ENCODE peak calls at places on chromosomes 1 and 21, in eight cellular contexts. One of them, this sample, is unnamed. For H3K4me1, the result is how much of the 10 kb centered on the place peaks cover.

GRCh38 chr1:3533051-3534048 is 78.0 kb downstream of the MEGF6 start:
- DNase-seq in tibial artery: no peak
- DNase-seq in mesenchymal stem cell: no peak
- DNase-seq in mammary epithelial cell: no peak
- DNase-seq in adrenal gland: no peak
- DNase-seq in CD4-positive, CD25-positive, alpha-beta regulatory T cell: no peak
- DNase-seq in astrocyte: no peak
- DNase-seq in tibial nerve: no peak
- DNase-seq in this sample: no peak

GRCh38 chr1:153355445-153356071 is 2.1 kb upstream of the S100A9 start:
- DNase-seq in CD4-positive, CD25-positive, alpha-beta regulatory T cell: peak
- DNase-seq in astrocyte: peak
- DNase-seq in mesenchymal stem cell: peak
- DNase-seq in mammary epithelial cell: peak
- DNase-seq in adrenal gland: peak
- DNase-seq in tibial nerve: no peak
- DNase-seq in tibial artery: peak
- DNase-seq in this sample: peak

GRCh38 chr21:38126677-38127271 is 130.0 kb upstream of the KCNJ15 start:
- DNase-seq in tibial nerve: peak
- DNase-seq in astrocyte: no peak
- DNase-seq in adrenal gland: peak
- DNase-seq in tibial artery: peak
- DNase-seq in mesenchymal stem cell: peak
- DNase-seq in CD4-positive, CD25-positive, alpha-beta regulatory T cell: peak
- DNase-seq in mammary epithelial cell: peak
- DNase-seq in this sample: peak

GRCh38 chr1:147781056-147781471 is 20.7 kb upstream of the GJA5 start:
- DNase-seq in tibial nerve: no peak
- DNase-seq in astrocyte: peak
- DNase-seq in tibial artery: no peak
- DNase-seq in adrenal gland: no peak
- DNase-seq in mammary epithelial cell: peak
- DNase-seq in CD4-positive, CD25-positive, alpha-beta regulatory T cell: no peak
- DNase-seq in mesenchymal stem cell: peak
- DNase-seq in this sample: no peak

GRCh38 chr1:150410582-150411101 is 46.7 kb downstream of the RPRD2 start:
- DNase-seq in mammary epithelial cell: peak
- DNase-seq in astrocyte: peak
- DNase-seq in tibial artery: no peak
- DNase-seq in mesenchymal stem cell: peak
- DNase-seq in CD4-positive, CD25-positive, alpha-beta regulatory T cell: no peak
- DNase-seq in adrenal gland: no peak
- DNase-seq in tibial nerve: no peak
- DNase-seq in this sample: no peak

GRCh38 chr1:53604291-53604919 is 134.6 kb downstream of the GLIS1 start:
- DNase-seq in mesenchymal stem cell: no peak
- DNase-seq in adrenal gland: no peak
- DNase-seq in mammary epithelial cell: no peak
- DNase-seq in tibial artery: peak
- DNase-seq in astrocyte: peak
- DNase-seq in CD4-positive, CD25-positive, alpha-beta regulatory T cell: no peak
- DNase-seq in tibial nerve: no peak
- DNase-seq in this sample: no peak

GRCh38 chr1:54887665-54888071 is 673 bp upstream of the DHCR24 start:
- DNase-seq in mammary epithelial cell: peak
- DNase-seq in CD4-positive, CD25-positive, alpha-beta regulatory T cell: no peak
- DNase-seq in tibial artery: no peak
- DNase-seq in adrenal gland: peak
- DNase-seq in mesenchymal stem cell: peak
- DNase-seq in astrocyte: no peak
- DNase-seq in tibial nerve: no peak
- DNase-seq in this sample: no peak

GRCh38 chr21:20260124-20260523 is 738.1 kb upstream of the NCAM2 start:
- DNase-seq in mesenchymal stem cell: no peak
- DNase-seq in tibial nerve: no peak
- DNase-seq in CD4-positive, CD25-positive, alpha-beta regulatory T cell: no peak
- DNase-seq in adrenal gland: no peak
- DNase-seq in tibial artery: no peak
- DNase-seq in mammary epithelial cell: no peak
- DNase-seq in astrocyte: no peak
- DNase-seq in this sample: no peak

GRCh38 chr1:205240569-205240968 is 12.8 kb downstream of the TMCC2 start:
- DNase-seq in adrenal gland: no peak
- DNase-seq in mammary epithelial cell: no peak
- DNase-seq in tibial nerve: no peak
- DNase-seq in mesenchymal stem cell: no peak
- DNase-seq in CD4-positive, CD25-positive, alpha-beta regulatory T cell: no peak
- DNase-seq in astrocyte: no peak
- DNase-seq in tibial artery: peak
- DNase-seq in this sample: no peak

GRCh38 chr1:76868154-76868882 is 1.0 kb downstream of the ST6GALNAC5 start:
- DNase-seq in tibial nerve: peak
- DNase-seq in adrenal gland: peak
- DNase-seq in tibial artery: peak
- DNase-seq in CD4-positive, CD25-positive, alpha-beta regulatory T cell: peak
- DNase-seq in mammary epithelial cell: peak
- DNase-seq in astrocyte: peak
- DNase-seq in mesenchymal stem cell: peak
- DNase-seq in this sample: peak

GRCh38 chr1:30997463-30998057 is 68.0 kb downstream of the PUM1 start:
- DNase-seq in mammary epithelial cell: no peak
- DNase-seq in tibial artery: no peak
- DNase-seq in CD4-positive, CD25-positive, alpha-beta regulatory T cell: no peak
- DNase-seq in mesenchymal stem cell: no peak
- DNase-seq in tibial nerve: no peak
- DNase-seq in astrocyte: no peak
- DNase-seq in adrenal gland: no peak
- DNase-seq in this sample: no peak

GRCh38 chr1:156860639-156861423 is at the start of gene NTRK1:
- DNase-seq in mesenchymal stem cell: peak
- DNase-seq in tibial nerve: no peak
- DNase-seq in tibial artery: no peak
- DNase-seq in astrocyte: no peak
- DNase-seq in CD4-positive, CD25-positive, alpha-beta regulatory T cell: peak
- DNase-seq in mammary epithelial cell: peak
- DNase-seq in adrenal gland: no peak
- DNase-seq in this sample: no peak

GRCh38 chr1:118077331-118078055 is 107.5 kb downstream of the SPAG17 start:
- DNase-seq in CD4-positive, CD25-positive, alpha-beta regulatory T cell: no peak
- DNase-seq in astrocyte: no peak
- DNase-seq in mesenchymal stem cell: peak
- DNase-seq in tibial artery: no peak
- DNase-seq in tibial nerve: peak
- DNase-seq in mammary epithelial cell: peak
- DNase-seq in adrenal gland: no peak
- DNase-seq in this sample: no peak

GRCh38 chr1:205484985-205485967 is 19.2 kb upstream of the CDK18 start:
- DNase-seq in astrocyte: peak
- DNase-seq in tibial artery: peak
- DNase-seq in tibial nerve: peak
- DNase-seq in adrenal gland: peak
- DNase-seq in CD4-positive, CD25-positive, alpha-beta regulatory T cell: peak
- DNase-seq in mammary epithelial cell: peak
- DNase-seq in mesenchymal stem cell: peak
- DNase-seq in this sample: peak

GRCh38 chr21:29625990-29626389 is 313.8 kb downstream of the GRIK1 start:
- DNase-seq in mammary epithelial cell: no peak
- DNase-seq in tibial artery: no peak
- DNase-seq in CD4-positive, CD25-positive, alpha-beta regulatory T cell: no peak
- DNase-seq in astrocyte: no peak
- DNase-seq in mesenchymal stem cell: no peak
- DNase-seq in tibial nerve: no peak
- DNase-seq in adrenal gland: no peak
- DNase-seq in this sample: no peak

GRCh38 chr21:41580758-41581554 is 73.0 kb upstream of the TMPRSS2 start:
- DNase-seq in mesenchymal stem cell: no peak
- DNase-seq in CD4-positive, CD25-positive, alpha-beta regulatory T cell: no peak
- DNase-seq in mammary epithelial cell: peak
- DNase-seq in astrocyte: no peak
- DNase-seq in tibial artery: no peak
- DNase-seq in tibial nerve: no peak
- DNase-seq in adrenal gland: no peak
- DNase-seq in this sample: no peak

GRCh38 chr1:117412472-117412871 is 45.2 kb downstream of the MAN1A2 start:
- DNase-seq in mesenchymal stem cell: no peak
- DNase-seq in tibial artery: no peak
- DNase-seq in CD4-positive, CD25-positive, alpha-beta regulatory T cell: no peak
- DNase-seq in tibial nerve: no peak
- DNase-seq in mammary epithelial cell: no peak
- DNase-seq in astrocyte: no peak
- DNase-seq in adrenal gland: no peak
- DNase-seq in this sample: no peak

GRCh38 chr1:208272713-208273112 is 28.5 kb upstream of the PLXNA2 start:
- DNase-seq in tibial nerve: no peak
- DNase-seq in mammary epithelial cell: no peak
- DNase-seq in astrocyte: no peak
- DNase-seq in adrenal gland: peak
- DNase-seq in mesenchymal stem cell: no peak
- DNase-seq in CD4-positive, CD25-positive, alpha-beta regulatory T cell: no peak
- DNase-seq in tibial artery: no peak
- DNase-seq in this sample: no peak

GRCh38 chr1:178540646-178541045 is 27.7 kb downstream of the TEX35 start:
- DNase-seq in astrocyte: peak
- DNase-seq in tibial nerve: no peak
- DNase-seq in mesenchymal stem cell: peak
- DNase-seq in tibial artery: peak
- DNase-seq in mammary epithelial cell: peak
- DNase-seq in adrenal gland: peak
- DNase-seq in CD4-positive, CD25-positive, alpha-beta regulatory T cell: no peak
- DNase-seq in this sample: no peak

DNA sequence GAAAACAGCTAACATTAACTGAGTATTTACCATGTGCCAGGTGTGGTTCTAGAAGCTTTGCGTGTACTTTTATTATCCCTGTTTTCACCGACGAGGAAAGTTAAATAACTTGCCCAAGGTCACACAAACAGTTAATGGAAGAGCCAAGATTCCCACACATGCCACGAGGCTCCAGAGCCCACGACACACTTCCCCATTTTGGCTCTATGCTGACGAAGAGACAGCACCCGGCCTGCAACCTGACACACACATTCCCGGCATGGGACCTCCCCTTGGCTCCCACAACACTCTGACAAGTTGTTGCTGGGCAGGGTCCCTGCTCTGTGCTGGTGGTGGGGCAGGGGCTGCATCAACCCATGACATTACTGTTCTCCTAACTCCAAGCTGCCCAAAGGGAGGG is 52.8 kb downstream of the RAP1GAP start:
- DNase-seq in tibial artery: no peak
- DNase-seq in astrocyte: no peak
- DNase-seq in CD4-positive, CD25-positive, alpha-beta regulatory T cell: no peak
- DNase-seq in mesenchymal stem cell: no peak
- DNase-seq in adrenal gland: peak
- DNase-seq in tibial nerve: no peak
- DNase-seq in mammary epithelial cell: no peak
- DNase-seq in this sample: no peak
- H3K4me3 ChIP-seq in tibial artery: no peak
- H3K4me3 ChIP-seq in astrocyte: no peak
- H3K4me3 ChIP-seq in CD4-positive, CD25-positive, alpha-beta regulatory T cell: no peak
- H3K4me3 ChIP-seq in mesenchymal stem cell: no peak
- H3K4me3 ChIP-seq in adrenal gland: no peak
- H3K4me3 ChIP-seq in tibial nerve: no peak
- H3K4me3 ChIP-seq in mammary epithelial cell: no peak
- H3K4me3 ChIP-seq in this sample: no peak

DNA sequence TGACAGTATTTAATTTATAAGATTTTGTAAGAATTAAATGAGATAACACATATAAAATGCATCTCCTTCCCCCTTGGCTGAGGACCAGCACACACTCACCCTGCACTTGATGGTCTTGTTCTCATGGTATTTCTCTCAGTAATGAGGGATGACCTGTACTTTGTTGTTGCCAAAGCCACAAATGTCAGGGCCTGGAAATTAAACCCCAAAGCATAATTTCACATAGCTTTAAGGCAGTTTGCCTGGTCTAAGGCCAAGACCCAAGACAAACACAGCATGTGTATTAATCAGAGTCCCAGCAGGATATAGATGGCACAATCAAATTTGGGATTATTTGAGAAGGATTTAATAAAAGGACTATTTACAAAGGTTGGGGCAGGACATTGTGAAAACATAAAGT is 48.6 kb upstream of the EPS15 start:
- DNase-seq in mesenchymal stem cell: no peak
- DNase-seq in tibial nerve: no peak
- DNase-seq in mammary epithelial cell: peak
- DNase-seq in adrenal gland: no peak
- DNase-seq in astrocyte: peak
- DNase-seq in tibial artery: no peak
- DNase-seq in CD4-positive, CD25-positive, alpha-beta regulatory T cell: no peak
- DNase-seq in this sample: no peak
- H3K4me1 ChIP-seq in mesenchymal stem cell: under half
- H3K4me1 ChIP-seq in tibial nerve: under half
- H3K4me1 ChIP-seq in mammary epithelial cell: half or more
- H3K4me1 ChIP-seq in adrenal gland: under half
- H3K4me1 ChIP-seq in astrocyte: under half
- H3K4me1 ChIP-seq in tibial artery: half or more
- H3K4me1 ChIP-seq in CD4-positive, CD25-positive, alpha-beta regulatory T cell: under half
- H3K4me1 ChIP-seq in this sample: under half

GRCh38 chr1:39147099-39148025 is 57.1 kb upstream of the MACF1 start:
- DNase-seq in CD4-positive, CD25-positive, alpha-beta regulatory T cell: no peak
- DNase-seq in adrenal gland: no peak
- DNase-seq in mesenchymal stem cell: no peak
- DNase-seq in mammary epithelial cell: no peak
- DNase-seq in astrocyte: no peak
- DNase-seq in tibial artery: no peak
- DNase-seq in tibial nerve: no peak
- DNase-seq in this sample: no peak

GRCh38 chr1:39144943-39145650 is 59.4 kb upstream of the MACF1 start:
- DNase-seq in adrenal gland: no peak
- DNase-seq in astrocyte: peak
- DNase-seq in mammary epithelial cell: no peak
- DNase-seq in tibial nerve: no peak
- DNase-seq in mesenchymal stem cell: no peak
- DNase-seq in CD4-positive, CD25-positive, alpha-beta regulatory T cell: no peak
- DNase-seq in tibial artery: no peak
- DNase-seq in this sample: no peak

GRCh38 chr1:39146681-39147080 is 57.8 kb upstream of the MACF1 start:
- DNase-seq in adrenal gland: no peak
- DNase-seq in mammary epithelial cell: no peak
- DNase-seq in astrocyte: no peak
- DNase-seq in tibial nerve: no peak
- DNase-seq in CD4-positive, CD25-positive, alpha-beta regulatory T cell: no peak
- DNase-seq in tibial artery: no peak
- DNase-seq in mesenchymal stem cell: no peak
- DNase-seq in this sample: no peak

GRCh38 chr1:39142394-39143060 is 62.0 kb upstream of the MACF1 start:
- DNase-seq in astrocyte: peak
- DNase-seq in tibial nerve: no peak
- DNase-seq in CD4-positive, CD25-positive, alpha-beta regulatory T cell: no peak
- DNase-seq in tibial artery: no peak
- DNase-seq in mesenchymal stem cell: no peak
- DNase-seq in adrenal gland: no peak
- DNase-seq in mammary epithelial cell: peak
- DNase-seq in this sample: no peak

GRCh38 chr1:39145651-39145970 is 58.9 kb upstream of the MACF1 start:
- DNase-seq in mesenchymal stem cell: peak
- DNase-seq in tibial artery: no peak
- DNase-seq in adrenal gland: no peak
- DNase-seq in tibial nerve: no peak
- DNase-seq in mammary epithelial cell: peak
- DNase-seq in CD4-positive, CD25-positive, alpha-beta regulatory T cell: no peak
- DNase-seq in astrocyte: no peak
- DNase-seq in this sample: no peak
- H3K27ac ChIP-seq in mesenchymal stem cell: peak
- H3K27ac ChIP-seq in tibial artery: no peak
- H3K27ac ChIP-seq in adrenal gland: no peak
- H3K27ac ChIP-seq in tibial nerve: no peak
- H3K27ac ChIP-seq in mammary epithelial cell: peak
- H3K27ac ChIP-seq in CD4-positive, CD25-positive, alpha-beta regulatory T cell: no peak
- H3K27ac ChIP-seq in astrocyte: peak
- H3K27ac ChIP-seq in this sample: no peak

GRCh38 chr1:182384387-182384960 is 7.1 kb downstream of the GLUL start:
- DNase-seq in tibial artery: no peak
- DNase-seq in CD4-positive, CD25-positive, alpha-beta regulatory T cell: no peak
- DNase-seq in mesenchymal stem cell: no peak
- DNase-seq in adrenal gland: no peak
- DNase-seq in mammary epithelial cell: no peak
- DNase-seq in astrocyte: no peak
- DNase-seq in tibial nerve: peak
- DNase-seq in this sample: no peak
- H3K4me3 ChIP-seq in tibial artery: no peak
- H3K4me3 ChIP-seq in CD4-positive, CD25-positive, alpha-beta regulatory T cell: no peak
- H3K4me3 ChIP-seq in mesenchymal stem cell: no peak
- H3K4me3 ChIP-seq in adrenal gland: no peak
- H3K4me3 ChIP-seq in mammary epithelial cell: no peak
- H3K4me3 ChIP-seq in astrocyte: no peak
- H3K4me3 ChIP-seq in tibial nerve: no peak
- H3K4me3 ChIP-seq in this sample: no peak

This sample was measured in aorta.